ENCODE peak calls at places on chromosomes 3 and 15, in five cellular contexts. B, U, J, L and C are unnamed samples.

GRCh38 chr3:2097641-2098191 is 950 bp upstream of the CNTN4 start:
- DNase-seq in B (no peak), U (no peak), J (no peak), L (no peak), C (peak)

GRCh38 chr3:192372627-192373026 is 354.7 kb downstream of the FGF12 start:
- DNase-seq in J (no peak), U (no peak), B (no peak), L (no peak), C (no peak)

GRCh38 chr3:119365418-119365817 is 71.2 kb downstream of the ARHGAP31 start:
- DNase-seq in U (no peak), B (no peak), J (no peak), L (no peak), C (no peak)

GRCh38 chr3:50242778-50243551 is 7.0 kb downstream of the GNAI2 start:
- DNase-seq in U (no peak), L (no peak), B (no peak), J (no peak), C (peak)

GRCh38 chr3:4945318-4945717 is 33.9 kb upstream of the BHLHE40 start:
- DNase-seq in J (no peak), U (no peak), B (no peak), L (no peak), C (no peak)

GRCh38 chr3:134473868-134474546 is 11.8 kb downstream of the ANAPC13 start:
- DNase-seq in U (no peak), J (peak), B (peak), L (peak), C (peak)

GRCh38 chr3:71117572-71118247 is 465.8 kb downstream of the FOXP1 start:
- DNase-seq in B (no peak), U (no peak), J (no peak), L (no peak), C (no peak)

GRCh38 chr3:172201136-172201989 is 162.0 kb downstream of the FNDC3B start:
- DNase-seq in B (no peak), J (peak), U (no peak), L (no peak), C (no peak)

GRCh38 chr15:70947369-70948335 is 55.0 kb downstream of the LRRC49 start:
- DNase-seq in J (no peak), B (no peak), U (no peak), L (no peak), C (no peak)

GRCh38 chr3:45199837-45200648 is 26.0 kb downstream of the TMEM158 start:
- DNase-seq in U (no peak), J (no peak), B (peak), L (peak), C (peak)

GRCh38 chr15:81754078-81754477 is 291.7 kb downstream of the MEX3B start:
- DNase-seq in L (no peak), J (no peak), B (no peak), U (no peak), C (no peak)

GRCh38 chr3:147412917-147413711 is 3.9 kb downstream of the ZIC1 start:
- DNase-seq in B (no peak), J (no peak), L (no peak), U (no peak), C (peak)

GRCh38 chr3:190378240-190378891 is 9.6 kb upstream of the CLDN16 start:
- DNase-seq in B (no peak), L (no peak), U (no peak), J (no peak), C (no peak)

GRCh38 chr15:31238906-31239305 is 87.7 kb upstream of the KLF13 start:
- DNase-seq in B (no peak), L (no peak), J (no peak), U (no peak), C (no peak)

GRCh38 chr15:83380026-83380425 is 67.1 kb upstream of the SH3GL3 start:
- DNase-seq in U (no peak), J (no peak), L (no peak), B (peak), C (no peak)

GRCh38 chr15:48560321-48561051 is 85.0 kb downstream of the FBN1 start:
- DNase-seq in U (peak), B (no peak), J (no peak), L (no peak), C (no peak)

GRCh38 chr3:111895079-111895478 is 36.0 kb downstream of the PHLDB2 start:
- DNase-seq in B (peak), U (no peak), L (peak), J (no peak), C (peak)

GRCh38 chr3:9883676-9884554 is 3.9 kb upstream of the CIDEC start:
- DNase-seq in U (no peak), L (no peak), B (no peak), J (no peak), C (no peak)

GRCh38 chr3:171396048-171396447 is 64.2 kb downstream of the TNIK start:
- DNase-seq in L (peak), B (no peak), U (no peak), J (no peak), C (no peak)

GRCh38 chr15:71677352-71677751 is 133.0 kb upstream of the NR2E3 start:
- DNase-seq in B (no peak), J (no peak), U (no peak), L (no peak), C (no peak)

GRCh38 chr15:42349178-42349577 is 10.1 kb upstream of the CAPN3 start:
- DNase-seq in B (no peak), J (no peak), U (no peak), L (no peak), C (no peak)

GRCh38 chr15:88401972-88402656 is 65.1 kb downstream of the MRPL46 start:
- DNase-seq in B (no peak), U (no peak), J (no peak), L (no peak), C (peak)

GRCh38 chr3:45224824-45225464 is 1.1 kb downstream of the TMEM158 start:
- DNase-seq in L (peak), J (peak), U (no peak), B (no peak), C (peak)

GRCh38 chr3:102053375-102053989 is 204.2 kb downstream of the NFKBIZ start:
- DNase-seq in L (no peak), J (no peak), U (no peak), B (no peak), C (no peak)

GRCh38 chr3:96201463-96201862 is 612.9 kb upstream of the EPHA6 start:
- DNase-seq in B (no peak), U (no peak), L (no peak), J (no peak), C (no peak)

GRCh38 chr3:141663993-141664392 is 74.1 kb upstream of the RNF7 start:
- DNase-seq in L (no peak), U (no peak), J (no peak), B (no peak), C (peak)

GRCh38 chr15:89370120-89371077 is 35.8 kb upstream of the POLG start:
- DNase-seq in J (no peak), B (no peak), L (no peak), U (no peak), C (peak)

GRCh38 chr15:87669846-87670245 is 586.7 kb downstream of the NTRK3 start:
- DNase-seq in U (no peak), B (no peak), L (no peak), J (no peak), C (no peak)

GRCh38 chr3:40016391-40016790 is 207.0 kb downstream of the MYRIP start:
- DNase-seq in L (no peak), J (no peak), B (no peak), U (no peak), C (no peak)

GRCh38 chr15:25844542-25844941 is 18.6 kb downstream of the ATP10A start:
- DNase-seq in B (no peak), U (no peak), J (no peak), L (no peak), C (no peak)

GRCh38 chr15:70356919-70357318 is 259.2 kb upstream of the TLE3 start:
- DNase-seq in B (no peak), U (no peak), J (no peak), L (no peak), C (no peak)

GRCh38 chr15:45827275-45827674 is 192.4 kb downstream of the SQOR start:
- DNase-seq in U (no peak), L (peak), J (no peak), B (no peak), C (no peak)

GRCh38 chr15:31465083-31465955 is 138.7 kb downstream of the KLF13 start:
- DNase-seq in B (no peak), L (no peak), U (no peak), J (no peak), C (no peak)

GRCh38 chr15:63291507-63291906 is 14.1 kb downstream of the APH1B start:
- DNase-seq in B (no peak), J (peak), L (no peak), U (no peak), C (no peak)

GRCh38 chr15:91407237-91407889 is 307.3 kb downstream of the SV2B start:
- DNase-seq in L (no peak), J (no peak), B (no peak), U (no peak), C (peak)

GRCh38 chr15:70788114-70789049 is 25.0 kb upstream of the UACA start:
- DNase-seq in L (peak), U (no peak), J (no peak), B (peak), C (no peak)

GRCh38 chr15:32849769-32850668 is 132.2 kb downstream of the GREM1 start:
- DNase-seq in J (no peak), B (no peak), U (no peak), L (no peak), C (no peak)

GRCh38 chr3:150738688-150739087 is 24.3 kb downstream of the SIAH2 start:
- DNase-seq in J (peak), U (no peak), B (no peak), L (no peak), C (no peak)

GRCh38 chr3:75655501-75655904 is 8.6 kb upstream of the FRG2C start:
- DNase-seq in B (no peak), U (no peak), J (no peak), L (no peak), C (peak)
- TF ChIP-seq EZH2 in B (no peak), U (no peak), J (no peak), L (no peak), C (no peak)

GRCh38 chr3:157754415-157754814 is 251.2 kb upstream of the VEPH1 start:
- DNase-seq in L (no peak), U (no peak), J (no peak), B (no peak), C (peak)
- TF ChIP-seq REST in L (no peak), U (no peak), J (no peak), B (no peak), C (no peak)

DNA sequence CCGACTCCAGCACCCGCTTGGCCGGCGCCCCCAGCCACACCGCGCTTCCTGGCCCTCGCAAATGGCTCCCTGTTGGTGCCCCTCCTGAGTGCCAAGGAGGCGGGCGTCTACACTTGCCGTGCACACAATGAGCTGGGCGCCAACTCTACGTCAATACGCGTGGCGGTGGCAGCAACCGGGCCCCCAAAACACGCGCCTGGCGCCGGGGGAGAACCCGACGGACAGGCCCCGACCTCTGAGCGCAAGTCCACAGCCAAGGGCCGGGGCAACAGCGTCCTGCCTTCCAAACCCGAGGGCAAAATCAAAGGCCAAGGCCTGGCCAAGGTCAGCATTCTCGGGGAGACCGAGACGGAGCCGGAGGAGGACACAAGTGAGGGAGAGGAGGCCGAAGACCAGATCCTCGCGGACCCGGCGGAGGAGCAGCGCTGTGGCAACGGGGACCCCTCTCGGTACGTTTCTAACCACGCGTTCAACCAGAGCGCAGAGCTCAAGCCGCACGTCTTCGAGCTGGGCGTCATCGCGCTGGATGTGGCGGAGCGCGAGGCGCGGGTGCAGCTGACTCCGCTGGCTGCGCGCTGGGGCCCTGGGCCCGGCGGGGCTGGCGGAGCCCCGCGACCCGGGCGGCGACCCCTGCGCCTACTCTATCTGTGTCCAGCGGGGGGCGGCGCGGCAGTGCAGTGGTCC is 3.5 kb downstream of the ISLR2 start:
- DNase-seq in B (no peak), J (no peak), U (no peak), L (no peak), C (peak)
- TF ChIP-seq EZH2 in B (no peak), J (no peak), U (no peak), L (no peak), C (peak)

GRCh38 chr3:11021611-11022011 is 29.1 kb downstream of the SLC6A1 start:
- DNase-seq in L (no peak), J (no peak), B (no peak), U (no peak), C (peak)
- TF ChIP-seq REST in L (no peak), J (no peak), B (no peak), U (no peak), C (no peak)

DNA sequence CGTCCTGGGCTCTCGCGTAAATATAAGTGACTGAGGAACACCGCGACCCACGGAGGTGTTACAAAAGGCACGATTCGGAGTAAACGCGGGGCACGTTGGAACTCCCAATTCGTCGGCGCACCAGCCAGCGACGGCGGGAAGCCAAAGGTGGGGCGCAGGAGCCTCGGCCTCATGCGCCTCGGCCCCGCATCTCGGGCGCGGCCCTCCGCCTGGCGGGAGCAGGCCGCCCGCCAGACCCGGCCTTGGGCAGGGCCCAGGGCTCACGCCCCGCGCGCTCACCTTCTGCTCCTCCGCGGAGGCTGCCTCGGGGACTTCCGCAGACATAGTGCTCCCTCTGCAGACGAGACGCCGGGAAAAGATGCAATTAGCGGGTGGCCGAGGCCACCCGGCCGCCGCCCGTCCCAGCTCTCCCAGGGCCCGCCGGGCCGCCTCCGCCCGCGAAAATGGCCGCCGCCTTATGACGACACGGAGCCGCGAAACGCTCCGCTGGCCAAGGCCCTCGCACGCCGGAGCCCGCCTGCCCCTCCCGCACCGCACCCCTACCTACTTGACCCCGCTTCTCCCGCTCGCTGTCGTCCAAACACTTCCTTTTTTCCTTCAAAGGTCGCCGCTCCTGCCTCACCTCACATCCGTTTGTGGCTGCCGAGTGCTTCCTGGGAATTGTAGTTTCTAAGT is at the start of gene ARPP19:
- DNase-seq in J (peak), U (peak), B (peak), L (peak), C (peak)
- TF ChIP-seq EZH2 in J (no peak), U (no peak), B (no peak), L (no peak), C (no peak)